ENCODE peak calls at places on chromosomes 16 and 17, in five cellular contexts. M is KBM-7, K is LNCaP clone FGC, X is C1 segment of cervical spinal cord, O is iris pigment epithelial cell. D is an unnamed sample.

GRCh38 chr17:77422104-77422782 is 281.5 kb downstream of the SEC14L1 start:
- DNase-seq in K (no peak), M (no peak), X (no peak), O (no peak), D (no peak)

GRCh38 chr17:82491533-82491932 is 28.0 kb upstream of the FOXK2 start:
- DNase-seq in X (no peak), M (no peak), K (no peak), O (no peak), D (no peak)

GRCh38 chr16:69187387-69187890 is 475 bp downstream of the SNTB2 start:
- DNase-seq in K (no peak), M (peak; percentile 16), O (peak; percentile 47), X (no peak), D (no peak)

GRCh38 chr16:57471852-57472664 is 9.6 kb downstream of the POLR2C start:
- DNase-seq in M (no peak), X (no peak), K (no peak), O (no peak), D (no peak)

GRCh38 chr17:82240506-82241182 is 11.8 kb downstream of the SLC16A3 start:
- DNase-seq in K (no peak), M (no peak), O (no peak), X (no peak), D (no peak)

GRCh38 chr16:84459941-84460405 is 44.5 kb downstream of the MEAK7 start:
- DNase-seq in M (no peak), K (no peak), X (no peak), O (no peak), D (no peak)

GRCh38 chr16:28297308-28297707 is 5.0 kb downstream of the SBK1 start:
- DNase-seq in K (no peak), O (no peak), X (no peak), M (no peak), D (no peak)

GRCh38 chr17:38743556-38744171 is 4.5 kb downstream of the PCGF2 start:
- DNase-seq in M (no peak), X (no peak), O (no peak), K (no peak), D (no peak)

D was measured in amygdala.